ENCODE peak calls at places on chromosomes 7 and 10, in five cellular contexts. One of them, this sample, is unnamed.

GRCh38 chr10:4315529-4315928 is 510.5 kb upstream of the AKR1E2 start:
- DNase-seq in stomach: no peak
- DNase-seq in suprapubic skin: no peak
- DNase-seq in upper lobe of left lung: no peak
- DNase-seq in SK-N-SH: no peak
- DNase-seq in this sample: no peak

GRCh38 chr10:44955408-44956070 is 4.1 kb upstream of the RASSF4 start:
- DNase-seq in stomach: no peak
- DNase-seq in suprapubic skin: peak; percentile 89
- DNase-seq in upper lobe of left lung: no peak
- DNase-seq in SK-N-SH: no peak
- DNase-seq in this sample: no peak

GRCh38 chr10:112984756-112985155 is 34.7 kb downstream of the TCF7L2 start:
- DNase-seq in stomach: no peak
- DNase-seq in suprapubic skin: no peak
- DNase-seq in upper lobe of left lung: no peak
- DNase-seq in SK-N-SH: no peak
- DNase-seq in this sample: no peak

GRCh38 chr10:43448742-43449141 is 11.8 kb downstream of the ZNF487 start:
- DNase-seq in stomach: no peak
- DNase-seq in suprapubic skin: no peak
- DNase-seq in upper lobe of left lung: no peak
- DNase-seq in SK-N-SH: no peak
- DNase-seq in this sample: no peak

GRCh38 chr7:30176463-30177090 is 41.8 kb downstream of the MTURN start:
- DNase-seq in stomach: no peak
- DNase-seq in suprapubic skin: no peak
- DNase-seq in upper lobe of left lung: no peak
- DNase-seq in SK-N-SH: no peak
- DNase-seq in this sample: no peak

GRCh38 chr7:19620470-19620869 is 88.4 kb downstream of the POLR1F start:
- DNase-seq in stomach: no peak
- DNase-seq in suprapubic skin: no peak
- DNase-seq in upper lobe of left lung: no peak
- DNase-seq in SK-N-SH: no peak
- DNase-seq in this sample: no peak

GRCh38 chr10:24962998-24963397 is 10.6 kb upstream of the PRTFDC1 start:
- DNase-seq in stomach: no peak
- DNase-seq in suprapubic skin: no peak
- DNase-seq in upper lobe of left lung: no peak
- DNase-seq in SK-N-SH: no peak
- DNase-seq in this sample: no peak

GRCh38 chr10:93095225-93095624 is 21.5 kb downstream of the CYP26A1 start:
- DNase-seq in stomach: no peak
- DNase-seq in suprapubic skin: no peak
- DNase-seq in upper lobe of left lung: no peak
- DNase-seq in SK-N-SH: no peak
- DNase-seq in this sample: no peak

GRCh38 chr10:96587255-96588059 is 645 bp upstream of the TM9SF3 start:
- DNase-seq in stomach: peak; percentile 66
- DNase-seq in suprapubic skin: peak; percentile 90
- DNase-seq in upper lobe of left lung: no peak
- DNase-seq in SK-N-SH: no peak
- DNase-seq in this sample: peak; percentile 73

GRCh38 chr7:152867482-152867833 is 107.9 kb downstream of the ACTR3B start:
- DNase-seq in stomach: no peak
- DNase-seq in suprapubic skin: no peak
- DNase-seq in upper lobe of left lung: no peak
- DNase-seq in SK-N-SH: no peak
- DNase-seq in this sample: no peak

GRCh38 chr7:11237742-11238141 is 264.1 kb downstream of the PHF14 start:
- DNase-seq in stomach: no peak
- DNase-seq in suprapubic skin: no peak
- DNase-seq in upper lobe of left lung: peak; percentile 22
- DNase-seq in SK-N-SH: no peak
- DNase-seq in this sample: no peak

GRCh38 chr7:33781796-33782195 is 123.5 kb upstream of the BMPER start:
- DNase-seq in stomach: no peak
- DNase-seq in suprapubic skin: no peak
- DNase-seq in upper lobe of left lung: no peak
- DNase-seq in SK-N-SH: no peak
- DNase-seq in this sample: no peak

GRCh38 chr7:106501605-106502580 is 159.1 kb downstream of the CCDC71L start:
- DNase-seq in stomach: no peak
- DNase-seq in suprapubic skin: no peak
- DNase-seq in upper lobe of left lung: no peak
- DNase-seq in SK-N-SH: no peak
- DNase-seq in this sample: no peak

GRCh38 chr10:122646511-122647382 is 52.9 kb downstream of the C10orf120 start:
- DNase-seq in stomach: no peak
- DNase-seq in suprapubic skin: no peak
- DNase-seq in upper lobe of left lung: peak; percentile 40
- DNase-seq in SK-N-SH: no peak
- DNase-seq in this sample: no peak

GRCh38 chr10:125089486-125089885 is 70.9 kb downstream of the CTBP2 start:
- DNase-seq in stomach: peak; percentile 18
- DNase-seq in suprapubic skin: peak; percentile 31
- DNase-seq in upper lobe of left lung: no peak
- DNase-seq in SK-N-SH: no peak
- DNase-seq in this sample: peak; percentile 18

GRCh38 chr10:125209591-125210373 is 49.4 kb upstream of the CTBP2 start:
- DNase-seq in stomach: no peak
- DNase-seq in suprapubic skin: no peak
- DNase-seq in upper lobe of left lung: no peak
- DNase-seq in SK-N-SH: no peak
- DNase-seq in this sample: peak; percentile 45

GRCh38 chr10:72426982-72427381 is 72.3 kb upstream of the DNAJB12 start:
- DNase-seq in stomach: no peak
- DNase-seq in suprapubic skin: no peak
- DNase-seq in upper lobe of left lung: no peak
- DNase-seq in SK-N-SH: no peak
- DNase-seq in this sample: no peak

GRCh38 chr7:29569648-29570047 is 6.0 kb downstream of the PRR15 start:
- DNase-seq in stomach: no peak
- DNase-seq in suprapubic skin: no peak
- DNase-seq in upper lobe of left lung: no peak
- DNase-seq in SK-N-SH: no peak
- DNase-seq in this sample: no peak

GRCh38 chr10:131843089-131843595 is 57.7 kb upstream of the PPP2R2D start:
- DNase-seq in stomach: no peak
- DNase-seq in suprapubic skin: no peak
- DNase-seq in upper lobe of left lung: no peak
- DNase-seq in SK-N-SH: no peak
- DNase-seq in this sample: no peak

GRCh38 chr7:77791336-77791735 is 6.9 kb downstream of the TMEM60 start:
- DNase-seq in stomach: no peak
- DNase-seq in suprapubic skin: no peak
- DNase-seq in upper lobe of left lung: no peak
- DNase-seq in SK-N-SH: no peak
- DNase-seq in this sample: no peak

GRCh38 chr10:110137142-110137545 is 70.3 kb upstream of the MXI1 start:
- DNase-seq in stomach: no peak
- DNase-seq in suprapubic skin: no peak
- DNase-seq in upper lobe of left lung: no peak
- DNase-seq in SK-N-SH: peak; percentile 59
- DNase-seq in this sample: no peak

GRCh38 chr7:126715076-126715475 is 537.7 kb downstream of the GRM8 start:
- DNase-seq in stomach: no peak
- DNase-seq in suprapubic skin: no peak
- DNase-seq in upper lobe of left lung: no peak
- DNase-seq in SK-N-SH: no peak
- DNase-seq in this sample: no peak

DNA sequence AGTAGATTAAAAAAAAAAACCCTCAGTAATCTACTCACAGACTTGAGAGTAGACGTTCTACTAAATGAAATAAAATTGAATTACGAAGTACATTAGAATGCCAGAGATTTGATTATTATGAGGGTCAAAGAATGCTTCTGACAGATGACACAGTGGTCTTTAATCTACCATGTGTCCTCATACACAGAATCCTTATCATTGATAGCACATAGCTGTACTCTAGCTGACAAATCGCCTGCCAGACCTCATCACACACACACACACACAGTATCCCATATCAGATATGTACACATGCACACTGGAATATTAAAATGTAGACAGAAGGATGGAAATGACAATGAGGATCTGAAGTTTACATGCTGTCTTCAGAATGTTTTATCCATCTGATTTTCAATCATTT is 104.6 kb downstream of the SORCS1 start:
- DNase-seq in stomach: no peak
- DNase-seq in suprapubic skin: no peak
- DNase-seq in upper lobe of left lung: no peak
- DNase-seq in SK-N-SH: peak; percentile 43
- DNase-seq in this sample: no peak
- TF ChIP-seq EP300 in stomach: no peak
- TF ChIP-seq EP300 in suprapubic skin: no peak
- TF ChIP-seq EP300 in upper lobe of left lung: no peak
- TF ChIP-seq EP300 in SK-N-SH: no peak
- TF ChIP-seq EP300 in this sample: no peak

GRCh38 chr10:130174343-130174742 is 38.2 kb downstream of the GLRX3 start:
- DNase-seq in stomach: no peak
- DNase-seq in suprapubic skin: no peak
- DNase-seq in upper lobe of left lung: no peak
- DNase-seq in SK-N-SH: no peak
- DNase-seq in this sample: no peak
- H3K36me3 ChIP-seq in stomach: peaks cover 80% of the 10 kb centered on the region
- H3K36me3 ChIP-seq in suprapubic skin: peaks cover 46% of the 10 kb centered on the region
- H3K36me3 ChIP-seq in upper lobe of left lung: peaks cover 65% of the 10 kb centered on the region
- H3K36me3 ChIP-seq in SK-N-SH: peaks cover 38% of the 10 kb centered on the region
- H3K36me3 ChIP-seq in this sample: no peaks in the 10 kb centered on the region

GRCh38 chr7:69126896-69127479 is 471.3 kb upstream of the AUTS2 start:
- DNase-seq in stomach: no peak
- DNase-seq in suprapubic skin: no peak
- DNase-seq in upper lobe of left lung: no peak
- DNase-seq in SK-N-SH: no peak
- DNase-seq in this sample: no peak
- TF ChIP-seq EP300 in stomach: no peak
- TF ChIP-seq EP300 in suprapubic skin: no peak
- TF ChIP-seq EP300 in upper lobe of left lung: no peak
- TF ChIP-seq EP300 in SK-N-SH: no peak
- TF ChIP-seq EP300 in this sample: no peak

GRCh38 chr7:44388089-44388970 is 62.9 kb upstream of the CAMK2B start:
- DNase-seq in stomach: peak; percentile 18
- DNase-seq in suprapubic skin: no peak
- DNase-seq in upper lobe of left lung: no peak
- DNase-seq in SK-N-SH: no peak
- DNase-seq in this sample: no peak
- H3K36me3 ChIP-seq in stomach: peaks cover 99% of the 10 kb centered on the region
- H3K36me3 ChIP-seq in suprapubic skin: peaks cover 91% of the 10 kb centered on the region
- H3K36me3 ChIP-seq in upper lobe of left lung: peaks cover 88% of the 10 kb centered on the region
- H3K36me3 ChIP-seq in SK-N-SH: peaks cover 18% of the 10 kb centered on the region
- H3K36me3 ChIP-seq in this sample: no peaks in the 10 kb centered on the region

GRCh38 chr10:79247373-79248137 is 99.7 kb upstream of the PPIF start:
- DNase-seq in stomach: no peak
- DNase-seq in suprapubic skin: no peak
- DNase-seq in upper lobe of left lung: no peak
- DNase-seq in SK-N-SH: no peak
- DNase-seq in this sample: no peak

GRCh38 chr10:79246606-79247275 is 100.5 kb upstream of the PPIF start:
- DNase-seq in stomach: no peak
- DNase-seq in suprapubic skin: no peak
- DNase-seq in upper lobe of left lung: no peak
- DNase-seq in SK-N-SH: peak; percentile 71
- DNase-seq in this sample: peak; percentile 80

GRCh38 chr10:79244841-79245504 is 102.3 kb upstream of the PPIF start:
- DNase-seq in stomach: no peak
- DNase-seq in suprapubic skin: no peak
- DNase-seq in upper lobe of left lung: no peak
- DNase-seq in SK-N-SH: no peak
- DNase-seq in this sample: no peak

GRCh38 chr10:79245539-79246208 is 101.6 kb upstream of the PPIF start:
- DNase-seq in stomach: no peak
- DNase-seq in suprapubic skin: no peak
- DNase-seq in upper lobe of left lung: no peak
- DNase-seq in SK-N-SH: no peak
- DNase-seq in this sample: no peak

GRCh38 chr10:79246209-79246581 is 101.1 kb upstream of the PPIF start:
- DNase-seq in stomach: peak; percentile 78
- DNase-seq in suprapubic skin: no peak
- DNase-seq in upper lobe of left lung: peak; percentile 84
- DNase-seq in SK-N-SH: no peak
- DNase-seq in this sample: peak; percentile 66
- TF ChIP-seq EP300 in stomach: peak; percentile 80
- TF ChIP-seq EP300 in suprapubic skin: no peak
- TF ChIP-seq EP300 in upper lobe of left lung: peak; percentile 73
- TF ChIP-seq EP300 in SK-N-SH: no peak
- TF ChIP-seq EP300 in this sample: no peak

GRCh38 chr10:1102836-1103235 is 46.7 kb downstream of the WDR37 start:
- DNase-seq in stomach: no peak
- DNase-seq in suprapubic skin: no peak
- DNase-seq in upper lobe of left lung: no peak
- DNase-seq in SK-N-SH: no peak
- DNase-seq in this sample: no peak

GRCh38 chr10:1102392-1102791 is 46.2 kb downstream of the WDR37 start:
- DNase-seq in stomach: no peak
- DNase-seq in suprapubic skin: no peak
- DNase-seq in upper lobe of left lung: no peak
- DNase-seq in SK-N-SH: no peak
- DNase-seq in this sample: no peak

GRCh38 chr10:1100691-1101368 is 44.6 kb downstream of the WDR37 start:
- DNase-seq in stomach: no peak
- DNase-seq in suprapubic skin: no peak
- DNase-seq in upper lobe of left lung: peak; percentile 38
- DNase-seq in SK-N-SH: peak; percentile 54
- DNase-seq in this sample: no peak

GRCh38 chr10:1103551-1103950 is 47.4 kb downstream of the WDR37 start:
- DNase-seq in stomach: no peak
- DNase-seq in suprapubic skin: no peak
- DNase-seq in upper lobe of left lung: no peak
- DNase-seq in SK-N-SH: no peak
- DNase-seq in this sample: no peak

DNA sequence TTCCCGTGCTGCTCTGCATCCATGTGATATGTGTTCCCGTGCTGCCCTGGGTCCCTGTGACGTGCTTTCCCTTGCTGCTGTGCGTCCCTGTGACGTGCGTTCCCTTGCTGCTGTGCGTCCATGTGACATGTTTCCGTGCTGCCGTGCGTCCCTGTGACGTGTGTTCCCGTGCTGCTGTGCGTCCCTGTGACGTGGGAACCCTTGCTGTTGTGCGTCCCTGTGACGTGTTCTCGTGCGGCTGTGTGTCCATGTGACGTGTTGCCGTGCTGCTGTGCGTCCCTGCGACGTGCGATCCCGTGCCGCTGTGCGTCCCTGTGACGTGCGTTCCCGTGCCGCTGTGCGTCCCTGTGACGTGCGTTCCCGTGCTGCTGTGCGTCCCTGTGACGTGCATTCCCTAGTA is 45.8 kb downstream of the WDR37 start:
- DNase-seq in stomach: no peak
- DNase-seq in suprapubic skin: no peak
- DNase-seq in upper lobe of left lung: no peak
- DNase-seq in SK-N-SH: no peak
- DNase-seq in this sample: no peak
- H3K36me3 ChIP-seq in stomach: peaks cover 97% of the 10 kb centered on the region
- H3K36me3 ChIP-seq in suprapubic skin: peaks cover 84% of the 10 kb centered on the region
- H3K36me3 ChIP-seq in upper lobe of left lung: peaks cover 94% of the 10 kb centered on the region
- H3K36me3 ChIP-seq in SK-N-SH: peaks cover 8% of the 10 kb centered on the region
- H3K36me3 ChIP-seq in this sample: no peaks in the 10 kb centered on the region

This sample was measured in ovary.